ENCODE peak calls at places on chromosomes 5 and 9, in ten cellular contexts. One of them, this sample, is unnamed. For H3K4me1, the result is how much of the 10 kb centered on the place peaks cover.

GRCh38 chr5:150022681-150023080 is 22.1 kb downstream of the HMGXB3 start:
- DNase-seq in upper lobe of left lung: no peak
- DNase-seq in right lobe of liver: no peak
- DNase-seq in prostate gland: no peak
- DNase-seq in A549: no peak
- DNase-seq in body of pancreas: no peak
- DNase-seq in psoas muscle: no peak
- DNase-seq in left ventricle myocardium inferior: no peak
- DNase-seq in A673: no peak
- DNase-seq in cardiac muscle cell: no peak
- DNase-seq in this sample: no peak

GRCh38 chr5:103428411-103428871 is 134.1 kb downstream of the NUDT12 start:
- DNase-seq in prostate gland: peak
- DNase-seq in cardiac muscle cell: peak
- DNase-seq in left ventricle myocardium inferior: peak
- DNase-seq in right lobe of liver: no peak
- DNase-seq in upper lobe of left lung: peak
- DNase-seq in psoas muscle: no peak
- DNase-seq in A549: no peak
- DNase-seq in A673: peak
- DNase-seq in body of pancreas: peak
- DNase-seq in this sample: no peak

GRCh38 chr9:14349818-14350333 is 35.9 kb upstream of the NFIB start:
- DNase-seq in A549: no peak
- DNase-seq in left ventricle myocardium inferior: no peak
- DNase-seq in body of pancreas: no peak
- DNase-seq in psoas muscle: no peak
- DNase-seq in prostate gland: no peak
- DNase-seq in A673: no peak
- DNase-seq in right lobe of liver: no peak
- DNase-seq in cardiac muscle cell: peak
- DNase-seq in upper lobe of left lung: peak
- DNase-seq in this sample: no peak

GRCh38 chr5:108670591-108671335 is 76.9 kb upstream of the FER start:
- DNase-seq in upper lobe of left lung: no peak
- DNase-seq in body of pancreas: no peak
- DNase-seq in right lobe of liver: no peak
- DNase-seq in left ventricle myocardium inferior: no peak
- DNase-seq in prostate gland: no peak
- DNase-seq in psoas muscle: no peak
- DNase-seq in A673: no peak
- DNase-seq in cardiac muscle cell: peak
- DNase-seq in A549: no peak
- DNase-seq in this sample: no peak

GRCh38 chr5:109611505-109611904 is 78.2 kb upstream of the MAN2A1 start:
- DNase-seq in A673: peak
- DNase-seq in cardiac muscle cell: no peak
- DNase-seq in body of pancreas: no peak
- DNase-seq in upper lobe of left lung: no peak
- DNase-seq in A549: no peak
- DNase-seq in prostate gland: no peak
- DNase-seq in right lobe of liver: no peak
- DNase-seq in left ventricle myocardium inferior: no peak
- DNase-seq in psoas muscle: no peak
- DNase-seq in this sample: no peak

GRCh38 chr5:78586251-78586650 is 62.3 kb downstream of the LHFPL2 start:
- DNase-seq in psoas muscle: peak
- DNase-seq in left ventricle myocardium inferior: no peak
- DNase-seq in A673: peak
- DNase-seq in right lobe of liver: no peak
- DNase-seq in upper lobe of left lung: no peak
- DNase-seq in body of pancreas: no peak
- DNase-seq in prostate gland: no peak
- DNase-seq in cardiac muscle cell: peak
- DNase-seq in A549: no peak
- DNase-seq in this sample: no peak

GRCh38 chr9:111783857-111784256 is 10.9 kb downstream of the SHOC1 start:
- DNase-seq in psoas muscle: no peak
- DNase-seq in upper lobe of left lung: no peak
- DNase-seq in left ventricle myocardium inferior: no peak
- DNase-seq in cardiac muscle cell: no peak
- DNase-seq in prostate gland: no peak
- DNase-seq in A673: no peak
- DNase-seq in A549: no peak
- DNase-seq in right lobe of liver: no peak
- DNase-seq in body of pancreas: peak
- DNase-seq in this sample: no peak

GRCh38 chr5:149227168-149227826 is 44.4 kb upstream of the AFAP1L1 start:
- DNase-seq in right lobe of liver: no peak
- DNase-seq in A673: peak
- DNase-seq in left ventricle myocardium inferior: no peak
- DNase-seq in psoas muscle: no peak
- DNase-seq in A549: no peak
- DNase-seq in upper lobe of left lung: no peak
- DNase-seq in cardiac muscle cell: peak
- DNase-seq in body of pancreas: no peak
- DNase-seq in prostate gland: no peak
- DNase-seq in this sample: no peak

GRCh38 chr5:137666109-137666850 is 69.6 kb downstream of the KLHL3 start:
- DNase-seq in right lobe of liver: no peak
- DNase-seq in upper lobe of left lung: no peak
- DNase-seq in body of pancreas: peak
- DNase-seq in A673: no peak
- DNase-seq in A549: no peak
- DNase-seq in prostate gland: no peak
- DNase-seq in cardiac muscle cell: peak
- DNase-seq in left ventricle myocardium inferior: no peak
- DNase-seq in psoas muscle: no peak
- DNase-seq in this sample: no peak

GRCh38 chr5:81233080-81233634 is at the start of gene CKMT2:
- DNase-seq in psoas muscle: peak
- DNase-seq in right lobe of liver: peak
- DNase-seq in body of pancreas: peak
- DNase-seq in A673: no peak
- DNase-seq in A549: no peak
- DNase-seq in left ventricle myocardium inferior: peak
- DNase-seq in upper lobe of left lung: peak
- DNase-seq in prostate gland: peak
- DNase-seq in cardiac muscle cell: peak
- DNase-seq in this sample: no peak

GRCh38 chr5:6269925-6270324 is 108.4 kb downstream of the MED10 start:
- DNase-seq in A673: no peak
- DNase-seq in body of pancreas: no peak
- DNase-seq in cardiac muscle cell: no peak
- DNase-seq in upper lobe of left lung: no peak
- DNase-seq in right lobe of liver: no peak
- DNase-seq in prostate gland: no peak
- DNase-seq in psoas muscle: no peak
- DNase-seq in A549: no peak
- DNase-seq in left ventricle myocardium inferior: no peak
- DNase-seq in this sample: no peak

GRCh38 chr5:109316631-109317030 is 93.1 kb downstream of the PJA2 start:
- DNase-seq in left ventricle myocardium inferior: no peak
- DNase-seq in prostate gland: no peak
- DNase-seq in A549: no peak
- DNase-seq in A673: no peak
- DNase-seq in cardiac muscle cell: peak
- DNase-seq in right lobe of liver: no peak
- DNase-seq in body of pancreas: no peak
- DNase-seq in psoas muscle: no peak
- DNase-seq in upper lobe of left lung: no peak
- DNase-seq in this sample: no peak

DNA sequence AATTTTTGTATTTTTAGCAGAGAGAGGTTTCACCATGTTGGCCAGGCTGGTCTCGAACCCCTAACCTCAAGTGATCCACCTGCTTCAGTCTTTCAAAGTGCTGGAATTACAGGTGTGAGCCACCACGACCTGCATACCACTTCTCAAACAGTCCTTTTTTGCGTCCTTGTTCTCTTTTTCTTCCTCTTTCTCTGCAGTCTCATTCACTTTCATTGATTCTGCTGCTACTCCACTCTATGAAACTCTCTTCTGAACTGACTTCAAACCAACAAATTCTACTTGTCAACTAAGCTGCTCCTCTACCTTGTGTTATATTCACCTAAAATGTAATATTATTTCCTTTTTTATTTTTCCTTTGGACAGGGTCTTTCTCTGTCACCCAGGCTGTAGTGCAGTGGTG is 7.9 kb downstream of the NSD1 start:
- DNase-seq in A549: no peak
- DNase-seq in cardiac muscle cell: no peak
- DNase-seq in body of pancreas: no peak
- DNase-seq in psoas muscle: no peak
- DNase-seq in upper lobe of left lung: no peak
- DNase-seq in A673: no peak
- DNase-seq in left ventricle myocardium inferior: no peak
- DNase-seq in prostate gland: no peak
- DNase-seq in right lobe of liver: no peak
- DNase-seq in this sample: no peak
- H3K4me1 ChIP-seq in A549: under half
- H3K4me1 ChIP-seq in cardiac muscle cell: under half
- H3K4me1 ChIP-seq in body of pancreas: half or more
- H3K4me1 ChIP-seq in psoas muscle: half or more
- H3K4me1 ChIP-seq in upper lobe of left lung: under half
- H3K4me1 ChIP-seq in A673: under half
- H3K4me1 ChIP-seq in left ventricle myocardium inferior: half or more
- H3K4me1 ChIP-seq in prostate gland: under half
- H3K4me1 ChIP-seq in right lobe of liver: under half
- H3K4me1 ChIP-seq in this sample: under half

GRCh38 chr9:128024761-128025308 is 42.3 kb downstream of the NAIF1 start:
- DNase-seq in right lobe of liver: no peak
- DNase-seq in A549: no peak
- DNase-seq in cardiac muscle cell: no peak
- DNase-seq in psoas muscle: no peak
- DNase-seq in prostate gland: no peak
- DNase-seq in body of pancreas: no peak
- DNase-seq in A673: no peak
- DNase-seq in left ventricle myocardium inferior: no peak
- DNase-seq in upper lobe of left lung: no peak
- DNase-seq in this sample: no peak
- H3K4me1 ChIP-seq in right lobe of liver: under half
- H3K4me1 ChIP-seq in A549: under half
- H3K4me1 ChIP-seq in cardiac muscle cell: under half
- H3K4me1 ChIP-seq in psoas muscle: under half
- H3K4me1 ChIP-seq in prostate gland: under half
- H3K4me1 ChIP-seq in body of pancreas: under half
- H3K4me1 ChIP-seq in A673: under half
- H3K4me1 ChIP-seq in left ventricle myocardium inferior: under half
- H3K4me1 ChIP-seq in upper lobe of left lung: under half
- H3K4me1 ChIP-seq in this sample: under half

DNA sequence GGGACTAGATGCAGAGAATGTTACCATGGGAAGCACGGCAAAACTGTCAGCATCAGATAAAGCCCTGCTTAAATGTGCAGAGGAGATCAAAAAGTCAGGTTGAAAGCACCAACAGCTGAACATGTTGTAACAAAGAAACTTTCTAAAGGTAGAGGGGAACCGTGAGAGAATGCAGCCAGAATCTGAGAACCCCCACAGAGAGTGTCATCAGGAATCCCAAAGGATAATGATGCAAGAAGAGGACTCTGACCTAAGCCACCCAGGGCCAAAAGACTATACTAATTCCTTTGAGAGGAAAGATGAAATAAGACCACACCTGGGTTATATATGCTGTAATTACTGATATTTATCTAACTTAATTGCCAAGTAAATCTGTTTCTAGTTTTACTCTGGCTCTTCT is 116.6 kb downstream of the PCSK1 start:
- DNase-seq in right lobe of liver: no peak
- DNase-seq in A549: no peak
- DNase-seq in prostate gland: no peak
- DNase-seq in psoas muscle: no peak
- DNase-seq in left ventricle myocardium inferior: no peak
- DNase-seq in body of pancreas: no peak
- DNase-seq in upper lobe of left lung: no peak
- DNase-seq in cardiac muscle cell: no peak
- DNase-seq in A673: no peak
- DNase-seq in this sample: no peak
- H3K4me1 ChIP-seq in right lobe of liver: under half
- H3K4me1 ChIP-seq in A549: under half
- H3K4me1 ChIP-seq in prostate gland: under half
- H3K4me1 ChIP-seq in psoas muscle: under half
- H3K4me1 ChIP-seq in left ventricle myocardium inferior: under half
- H3K4me1 ChIP-seq in body of pancreas: under half
- H3K4me1 ChIP-seq in upper lobe of left lung: under half
- H3K4me1 ChIP-seq in cardiac muscle cell: under half
- H3K4me1 ChIP-seq in A673: under half
- H3K4me1 ChIP-seq in this sample: under half

GRCh38 chr9:108664309-108665255 is 191.2 kb downstream of the ACTL7B start:
- DNase-seq in body of pancreas: no peak
- DNase-seq in right lobe of liver: no peak
- DNase-seq in A549: no peak
- DNase-seq in upper lobe of left lung: no peak
- DNase-seq in psoas muscle: no peak
- DNase-seq in prostate gland: no peak
- DNase-seq in cardiac muscle cell: no peak
- DNase-seq in left ventricle myocardium inferior: no peak
- DNase-seq in A673: peak
- DNase-seq in this sample: no peak

GRCh38 chr9:108671794-108672193 is 184.0 kb downstream of the ACTL7B start:
- DNase-seq in left ventricle myocardium inferior: no peak
- DNase-seq in right lobe of liver: no peak
- DNase-seq in upper lobe of left lung: no peak
- DNase-seq in psoas muscle: no peak
- DNase-seq in A549: no peak
- DNase-seq in prostate gland: no peak
- DNase-seq in cardiac muscle cell: no peak
- DNase-seq in body of pancreas: no peak
- DNase-seq in A673: no peak
- DNase-seq in this sample: no peak

GRCh38 chr9:108665856-108666784 is 189.7 kb downstream of the ACTL7B start:
- DNase-seq in upper lobe of left lung: no peak
- DNase-seq in body of pancreas: no peak
- DNase-seq in prostate gland: no peak
- DNase-seq in cardiac muscle cell: no peak
- DNase-seq in right lobe of liver: no peak
- DNase-seq in A673: no peak
- DNase-seq in left ventricle myocardium inferior: no peak
- DNase-seq in psoas muscle: no peak
- DNase-seq in A549: no peak
- DNase-seq in this sample: peak

GRCh38 chr9:108671156-108671555 is 184.6 kb downstream of the ACTL7B start:
- DNase-seq in psoas muscle: no peak
- DNase-seq in body of pancreas: no peak
- DNase-seq in left ventricle myocardium inferior: no peak
- DNase-seq in upper lobe of left lung: no peak
- DNase-seq in A549: peak
- DNase-seq in right lobe of liver: no peak
- DNase-seq in prostate gland: no peak
- DNase-seq in A673: peak
- DNase-seq in cardiac muscle cell: peak
- DNase-seq in this sample: peak

GRCh38 chr9:108668191-108668940 is 187.4 kb downstream of the ACTL7B start:
- DNase-seq in psoas muscle: no peak
- DNase-seq in right lobe of liver: no peak
- DNase-seq in A549: no peak
- DNase-seq in body of pancreas: no peak
- DNase-seq in left ventricle myocardium inferior: no peak
- DNase-seq in cardiac muscle cell: no peak
- DNase-seq in upper lobe of left lung: no peak
- DNase-seq in prostate gland: no peak
- DNase-seq in A673: no peak
- DNase-seq in this sample: no peak
- H3K4me1 ChIP-seq in psoas muscle: under half
- H3K4me1 ChIP-seq in right lobe of liver: under half
- H3K4me1 ChIP-seq in A549: under half
- H3K4me1 ChIP-seq in body of pancreas: under half
- H3K4me1 ChIP-seq in left ventricle myocardium inferior: under half
- H3K4me1 ChIP-seq in cardiac muscle cell: under half
- H3K4me1 ChIP-seq in upper lobe of left lung: under half
- H3K4me1 ChIP-seq in prostate gland: under half
- H3K4me1 ChIP-seq in A673: under half
- H3K4me1 ChIP-seq in this sample: under half